ENCODE peak calls at places on chromosomes 7 and 10, in ten cellular contexts. P is psoas muscle; I is WERI-Rb-1; D is IMR-90; X is uterus; U is colonic mucosa; Y is PC-9; R is CD8-positive, alpha-beta T cell; H is fibroblast of lung; M is left ventricle myocardium inferior. V is an unnamed sample.

GRCh38 chr7:7352845-7353244 is 170.5 kb downstream of the C1GALT1 start:
- DNase-seq in D (no peak), U (no peak), M (no peak), I (no peak), P (no peak), Y (peak), R (no peak), H (no peak), X (no peak), V (no peak)

GRCh38 chr7:23691320-23691719 is 11.3 kb downstream of the FAM221A start:
- DNase-seq in P (no peak), X (no peak), I (no peak), R (no peak), H (no peak), M (no peak), Y (peak), D (peak), U (no peak), V (no peak)

GRCh38 chr7:132577206-132578049 is 1.2 kb upstream of the PLXNA4 start:
- DNase-seq in H (peak), U (peak), P (peak), M (peak), R (no peak), X (peak), D (peak), I (peak), Y (no peak), V (no peak)

GRCh38 chr7:127107601-127108007 is 145.1 kb downstream of the GRM8 start:
- DNase-seq in M (no peak), P (no peak), I (peak), U (peak), X (no peak), Y (peak), R (peak), H (peak), D (peak), V (no peak)

GRCh38 chr10:70558295-70558694 is 44.2 kb downstream of the PRF1 start:
- DNase-seq in U (no peak), R (no peak), I (no peak), H (no peak), D (no peak), P (no peak), M (peak), X (no peak), Y (no peak), V (no peak)

GRCh38 chr10:58502956-58503355 is 9.7 kb upstream of the BICC1 start:
- DNase-seq in P (no peak), X (no peak), R (no peak), Y (no peak), D (peak), I (no peak), U (no peak), M (no peak), H (no peak), V (no peak)

GRCh38 chr7:141291541-141291940 is 217.7 kb downstream of the TMEM178B start:
- DNase-seq in X (no peak), Y (no peak), M (no peak), U (no peak), D (no peak), R (no peak), H (no peak), I (no peak), P (no peak), V (no peak)

GRCh38 chr10:90769946-90770841 is 87.6 kb downstream of the HTR7 start:
- DNase-seq in I (no peak), P (no peak), X (no peak), H (no peak), Y (no peak), U (no peak), R (no peak), M (no peak), D (no peak), V (no peak)

GRCh38 chr7:99368750-99369389 is 5.7 kb upstream of the ARPC1B start:
- DNase-seq in H (no peak), X (no peak), I (no peak), U (no peak), Y (no peak), P (no peak), R (no peak), D (no peak), M (no peak), V (no peak)

GRCh38 chr10:83816942-83817341 is 322.4 kb upstream of the GHITM start:
- DNase-seq in Y (no peak), P (no peak), I (no peak), M (no peak), X (no peak), U (no peak), H (no peak), R (no peak), D (no peak), V (no peak)

GRCh38 chr7:3992841-3993240 is 689.3 kb upstream of the FOXK1 start:
- DNase-seq in Y (no peak), X (no peak), M (no peak), P (no peak), I (no peak), D (no peak), H (no peak), R (no peak), U (no peak), V (no peak)

GRCh38 chr7:27110163-27110976 is 7.9 kb upstream of the HOXA2 start:
- DNase-seq in P (peak), U (peak), X (peak), R (no peak), D (peak), M (no peak), Y (no peak), I (no peak), H (peak), V (no peak)

GRCh38 chr7:500521-501420 is 18.9 kb downstream of the PDGFA start:
- DNase-seq in U (no peak), I (peak), P (peak), X (no peak), D (no peak), H (no peak), M (peak), Y (no peak), R (no peak), V (peak)

GRCh38 chr7:36287371-36288241 is 102.1 kb upstream of the ANLN start:
- DNase-seq in I (no peak), P (peak), D (no peak), Y (peak), R (no peak), H (no peak), M (no peak), U (peak), X (no peak), V (no peak)

GRCh38 chr7:33880787-33881186 is 24.6 kb upstream of the BMPER start:
- DNase-seq in X (no peak), H (no peak), D (peak), U (no peak), P (no peak), I (no peak), Y (no peak), M (no peak), R (no peak), V (no peak)

GRCh38 chr10:6498771-6499170 is 81.3 kb downstream of the PRKCQ start:
- DNase-seq in X (no peak), H (no peak), Y (no peak), D (no peak), R (no peak), P (no peak), I (no peak), U (no peak), M (no peak), V (no peak)

GRCh38 chr7:96599288-96599936 is 110.2 kb downstream of the SEM1 start:
- DNase-seq in R (no peak), U (no peak), X (no peak), H (no peak), D (no peak), I (no peak), P (no peak), Y (no peak), M (no peak), V (no peak)

GRCh38 chr7:132709971-132710567 is 133.8 kb upstream of the PLXNA4 start:
- DNase-seq in I (peak), Y (peak), D (peak), M (no peak), U (no peak), X (no peak), R (no peak), H (peak), P (no peak), V (no peak)

GRCh38 chr7:99314504-99314903 is 11.2 kb upstream of the ARPC1A start:
- DNase-seq in M (no peak), H (no peak), P (no peak), Y (no peak), R (no peak), I (no peak), D (no peak), U (peak), X (no peak), V (no peak)

GRCh38 chr7:129615018-129615417 is 3.5 kb downstream of the NRF1 start:
- DNase-seq in H (peak), P (no peak), I (no peak), D (peak), R (no peak), U (no peak), M (no peak), X (no peak), Y (peak), V (no peak)

GRCh38 chr10:69902835-69903535 is 101.3 kb downstream of the COL13A1 start:
- DNase-seq in R (no peak), D (no peak), I (no peak), P (peak), H (no peak), X (no peak), U (no peak), M (peak), Y (peak), V (no peak)

GRCh38 chr7:94451276-94451675 is 56.6 kb downstream of the COL1A2 start:
- DNase-seq in D (no peak), X (no peak), M (no peak), P (no peak), H (no peak), R (no peak), Y (no peak), I (no peak), U (no peak), V (no peak)

GRCh38 chr10:77702166-77702565 is 64.6 kb upstream of the KCNMA1 start:
- DNase-seq in Y (no peak), M (no peak), U (peak), D (peak), H (peak), P (no peak), X (no peak), I (no peak), R (no peak), V (no peak)

DNA sequence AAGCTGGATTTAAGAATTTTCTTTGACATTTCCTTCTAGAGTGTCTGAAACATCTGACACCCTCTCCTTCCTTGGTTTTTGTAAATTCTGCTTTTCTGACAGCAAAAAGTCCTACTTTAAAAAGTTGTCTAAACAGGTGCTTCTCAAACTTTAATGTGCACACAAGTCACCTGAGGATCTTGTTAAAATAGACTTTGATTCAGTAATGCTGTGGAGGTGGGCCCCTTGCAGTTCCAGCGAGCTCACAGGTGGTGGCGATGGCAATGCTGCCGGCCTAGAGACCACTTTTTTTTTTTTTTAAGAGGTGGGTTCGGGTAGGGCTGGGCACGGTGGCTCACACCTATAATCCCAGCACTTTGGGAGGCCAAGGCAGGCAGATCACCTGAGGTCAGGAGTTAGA is 77.1 kb downstream of the ABCC2 start:
- DNase-seq in D (no peak), X (no peak), M (no peak), P (no peak), R (no peak), I (peak), H (no peak), Y (no peak), U (no peak), V (no peak)
- TF ChIP-seq CTCF in D (peak), X (no peak), M (no peak), P (no peak), R (no peak), I (peak), H (no peak), Y (peak), U (no peak), V (no peak)

GRCh38 chr7:48428091-48428710 is 256.9 kb downstream of the ABCA13 start:
- DNase-seq in X (no peak), U (no peak), H (no peak), R (no peak), D (no peak), Y (no peak), I (no peak), P (no peak), M (no peak), V (no peak)
- H3K27ac ChIP-seq in X (no peak), U (no peak), H (no peak), R (no peak), D (no peak), Y (no peak), I (no peak), P (no peak), M (no peak), V (no peak)

GRCh38 chr7:135981958-135982646 is 4.9 kb upstream of the MTPN start:
- DNase-seq in P (no peak), D (no peak), Y (no peak), I (no peak), H (no peak), U (no peak), M (no peak), R (no peak), X (no peak), V (no peak)

GRCh38 chr7:135978624-135979023 is 1.5 kb upstream of the MTPN start:
- DNase-seq in I (no peak), X (peak), Y (no peak), R (no peak), P (no peak), M (no peak), H (no peak), D (no peak), U (no peak), V (no peak)

GRCh38 chr7:135979674-135980660 is 2.8 kb upstream of the MTPN start:
- DNase-seq in M (no peak), P (no peak), Y (no peak), X (no peak), R (no peak), H (peak), U (no peak), D (peak), I (no peak), V (no peak)

GRCh38 chr7:135977742-135978066 is 545 bp upstream of the MTPN start:
- DNase-seq in R (no peak), M (no peak), Y (no peak), X (no peak), U (no peak), D (no peak), H (no peak), I (no peak), P (no peak), V (no peak)

DNA sequence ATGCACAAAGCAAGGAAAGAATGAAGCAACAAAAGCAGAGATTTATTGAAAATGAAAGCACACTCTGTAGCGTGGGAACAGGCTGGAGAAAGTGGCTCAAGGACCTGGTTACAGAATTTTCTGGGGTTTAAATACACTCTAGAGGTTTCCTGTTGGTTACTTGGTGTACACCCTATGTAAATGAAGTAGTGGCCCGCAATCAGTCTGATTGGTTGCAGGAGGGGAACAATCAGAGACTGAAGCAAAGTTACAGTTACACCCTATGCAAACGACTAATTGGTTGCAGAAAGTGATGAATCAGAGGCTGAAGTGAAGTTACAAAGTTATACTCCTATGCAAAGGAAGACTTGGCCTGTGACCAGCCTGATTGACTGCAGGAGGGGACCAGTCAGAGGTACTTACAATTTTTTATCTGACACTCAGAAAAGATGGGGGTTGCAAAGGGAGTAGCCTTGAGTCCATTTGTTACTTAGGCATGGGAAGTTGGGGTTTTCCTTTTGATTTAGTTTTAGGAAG is 3.6 kb upstream of the MTPN start:
- DNase-seq in Y (peak), X (no peak), U (peak), P (no peak), I (no peak), H (no peak), D (peak), R (peak), M (no peak), V (no peak)
- H3K4me3 ChIP-seq in Y (no peak), X (no peak), U (no peak), P (no peak), I (no peak), H (no peak), D (no peak), R (peak), M (peak), V (peak)

GRCh38 chr10:114110174-114110972 is 63.6 kb downstream of the CCDC186 start:
- DNase-seq in U (no peak), X (no peak), H (no peak), I (no peak), R (no peak), D (no peak), P (no peak), Y (no peak), M (no peak), V (no peak)
- TF ChIP-seq CTCF in U (no peak), X (no peak), H (no peak), I (peak), R (no peak), D (peak), P (no peak), Y (peak), M (peak), V (no peak)

GRCh38 chr10:79111846-79112614 is 43.3 kb downstream of the ZMIZ1 start:
- DNase-seq in H (no peak), I (no peak), U (no peak), P (no peak), M (peak), X (peak), R (no peak), Y (no peak), D (no peak), V (no peak)
- H3K27ac ChIP-seq in H (peak), I (no peak), U (no peak), P (peak), M (peak), X (peak), R (no peak), Y (no peak), D (peak), V (peak)

GRCh38 chr10:86968271-86968993 is at the start of gene ADIRF:
- DNase-seq in U (peak), I (no peak), M (peak), H (no peak), Y (peak), R (no peak), X (peak), D (no peak), P (peak), V (peak)

GRCh38 chr10:86969421-86970041 is 1.2 kb downstream of the ADIRF start:
- DNase-seq in D (peak), X (peak), Y (no peak), P (peak), H (peak), I (no peak), M (peak), R (no peak), U (no peak), V (peak)

GRCh38 chr10:86967481-86967941 is 771 bp upstream of the ADIRF start:
- DNase-seq in Y (no peak), X (peak), H (no peak), R (no peak), P (no peak), I (no peak), M (no peak), U (peak), D (no peak), V (peak)

GRCh38 chr10:86970152-86970886 is 2.0 kb downstream of the ADIRF start:
- DNase-seq in H (peak), U (peak), X (peak), R (no peak), Y (peak), D (peak), M (peak), I (no peak), P (peak), V (peak)

GRCh38 chr10:86968994-86969355 is 693 bp downstream of the ADIRF start:
- DNase-seq in I (no peak), Y (no peak), M (peak), U (no peak), P (no peak), R (no peak), X (no peak), H (no peak), D (no peak), V (peak)
- H3K4me3 ChIP-seq in I (no peak), Y (peak), M (peak), U (peak), P (peak), R (peak), X (peak), H (peak), D (no peak), V (peak)